ENCODE peak calls at places on chromosome 7, in ten cellular contexts. J, E, T, F, N, Z, R, G, I and K are unnamed samples.

GRCh38 chr7:106895246-106895864 is 30.3 kb downstream of the PIK3CG start:
- DNase-seq in T (peak; percentile 81), F (no peak), E (peak; percentile 84), R (no peak), J (no peak), G (peak; percentile 35), N (no peak), Z (no peak), I (no peak), K (no peak)

GRCh38 chr7:132161231-132161915 is 414.9 kb downstream of the PLXNA4 start:
- DNase-seq in E (no peak), R (no peak), N (peak; percentile 17), T (no peak), Z (no peak), I (no peak), J (peak; percentile 18), G (no peak), F (peak; percentile 73), K (no peak)

GRCh38 chr7:10972174-10972573 is 1.5 kb upstream of the PHF14 start:
- DNase-seq in T (no peak), E (no peak), I (no peak), Z (no peak), J (no peak), F (no peak), G (no peak), R (no peak), N (no peak), K (no peak)

GRCh38 chr7:83677180-83677866 is 28.4 kb upstream of the SEMA3E start:
- DNase-seq in G (no peak), N (no peak), F (peak; percentile 32), E (no peak), R (no peak), Z (peak; percentile 92), I (no peak), J (peak; percentile 10), T (no peak), K (no peak)

GRCh38 chr7:105336009-105336408 is 52.7 kb downstream of the SRPK2 start:
- DNase-seq in J (no peak), N (no peak), F (no peak), I (no peak), R (no peak), E (no peak), Z (no peak), G (no peak), T (no peak), K (no peak)

GRCh38 chr7:105304040-105304895 is 84.5 kb downstream of the SRPK2 start:
- DNase-seq in J (no peak), R (no peak), I (no peak), F (no peak), N (peak; percentile 31), E (no peak), T (no peak), G (no peak), Z (peak; percentile 56), K (no peak)

GRCh38 chr7:107564553-107565298 is 955 bp downstream of the DUS4L start:
- DNase-seq in G (no peak), J (no peak), F (no peak), R (no peak), E (no peak), Z (peak; percentile 32), N (no peak), I (no peak), T (no peak), K (no peak)

GRCh38 chr7:116569737-116570136 is 44.9 kb downstream of the CAV1 start:
- DNase-seq in J (no peak), E (no peak), F (no peak), R (no peak), I (no peak), N (no peak), G (no peak), T (no peak), Z (no peak), K (no peak)

GRCh38 chr7:30549933-30550493 is 44.7 kb upstream of the GARS1 start:
- DNase-seq in I (no peak), F (no peak), N (no peak), R (no peak), T (no peak), G (no peak), J (peak; percentile 41), Z (no peak), E (peak; percentile 12), K (no peak)

GRCh38 chr7:25124485-25125136 is 449 bp downstream of the CYCS start:
- DNase-seq in T (peak; percentile 81), N (no peak), F (no peak), R (no peak), G (no peak), Z (no peak), E (peak; percentile 3), I (peak; percentile 66), J (peak; percentile 31), K (no peak)

GRCh38 chr7:18861514-18861913 is 255.9 kb downstream of the TWIST1 start:
- DNase-seq in F (no peak), N (no peak), G (no peak), Z (no peak), E (no peak), T (no peak), R (no peak), J (no peak), I (no peak), K (no peak)

GRCh38 chr7:130927564-130927963 is 193.6 kb upstream of the KLF14 start:
- DNase-seq in I (no peak), F (no peak), J (no peak), G (no peak), N (no peak), R (no peak), T (no peak), Z (no peak), E (no peak), K (no peak)
- TF ChIP-seq POLR2AphosphoS5 in I (no peak), F (no peak), J (no peak), G (no peak), N (no peak), R (no peak), T (no peak), Z (no peak), E (no peak), K (no peak)

GRCh38 chr7:36366005-36366583 is 23.6 kb upstream of the ANLN start:
- DNase-seq in J (no peak), Z (no peak), E (no peak), T (no peak), F (no peak), R (no peak), G (no peak), N (no peak), I (no peak), K (no peak)

GRCh38 chr7:36370046-36370445 is 19.6 kb upstream of the ANLN start:
- DNase-seq in I (no peak), R (no peak), N (no peak), G (no peak), T (no peak), Z (no peak), J (no peak), F (no peak), E (no peak), K (no peak)

GRCh38 chr7:36367561-36367889 is 22.1 kb upstream of the ANLN start:
- DNase-seq in F (no peak), G (no peak), I (no peak), T (no peak), R (no peak), J (no peak), Z (no peak), E (no peak), N (no peak), K (no peak)

GRCh38 chr7:36368496-36368895 is 21.2 kb upstream of the ANLN start:
- DNase-seq in F (no peak), Z (no peak), N (no peak), R (no peak), G (no peak), T (no peak), J (no peak), E (no peak), I (no peak), K (no peak)

GRCh38 chr7:36366649-36367560 is 22.8 kb upstream of the ANLN start:
- DNase-seq in N (peak; percentile 85), J (peak; percentile 92), R (peak; percentile 89), T (peak; percentile 99), I (peak; percentile 92), G (peak; percentile 93), Z (peak; percentile 79), E (peak; percentile 82), F (peak; percentile 95), K (no peak)
- TF ChIP-seq POLR2AphosphoS5 in N (peak; percentile 88), J (no peak), R (peak; percentile 67), T (peak; percentile 69), I (peak; percentile 50), G (peak; percentile 52), Z (peak; percentile 66), E (no peak), F (peak; percentile 83), K (peak; percentile 61)

GRCh38 chr7:121945066-121945848 is 72.3 kb downstream of the PTPRZ1 start:
- DNase-seq in I (no peak), T (no peak), F (no peak), R (no peak), Z (no peak), E (no peak), G (no peak), N (no peak), J (no peak), K (no peak)
- TF ChIP-seq POLR2AphosphoS5 in I (no peak), T (no peak), F (no peak), R (no peak), Z (no peak), E (no peak), G (no peak), N (no peak), J (no peak), K (no peak)

DNA sequence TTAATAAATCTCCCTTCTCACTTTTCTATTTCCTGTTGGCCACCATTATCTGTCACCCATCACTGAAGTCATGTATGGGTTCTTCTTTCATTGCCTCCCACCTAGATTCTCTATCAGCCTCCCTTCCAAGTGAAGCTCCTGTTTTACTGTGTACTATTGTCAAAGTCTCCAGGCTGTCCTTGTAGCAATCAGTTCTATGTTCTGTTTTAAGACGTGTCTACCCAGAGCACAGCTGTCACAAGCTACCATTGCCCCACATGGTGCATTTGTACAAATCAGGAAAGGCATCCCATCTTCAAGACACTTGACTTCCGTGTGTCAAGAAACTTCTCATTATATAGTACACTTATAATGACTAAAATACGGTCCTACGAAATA is 39.7 kb upstream of the ABCB5 start:
- DNase-seq in E (no peak), G (no peak), Z (no peak), I (no peak), N (no peak), J (no peak), T (no peak), R (no peak), F (no peak), K (no peak)
- TF ChIP-seq POLR2AphosphoS5 in E (no peak), G (no peak), Z (no peak), I (no peak), N (no peak), J (no peak), T (no peak), R (no peak), F (no peak), K (no peak)